ENCODE peak calls at places on chromosome 21, in seven cellular contexts. Z is GM23338, M is sigmoid colon, Y is B cell, N is fibroblast of lung, S is DND-41, H is EH. G is an unnamed sample.
A peak's percentile ranks its signal among the peaks of the same experiment; 100 is the strongest.

GRCh38 chr21:18443686-18444085 is 40.1 kb upstream of the TMPRSS15 start:
- DNase-seq in Y (peak; percentile 68), S (peak; percentile 63), N (no peak), M (no peak), H (no peak), Z (no peak), G (peak; percentile 99)

GRCh38 chr21:33286600-33287456 is 20.7 kb downstream of the IL10RB start:
- DNase-seq in S (no peak), Z (no peak), Y (no peak), N (peak; percentile 83), H (peak; percentile 82), M (no peak), G (no peak)

GRCh38 chr21:41377715-41378114 is 15.9 kb downstream of the MX2 start:
- DNase-seq in N (no peak), M (peak; percentile 46), S (no peak), Y (no peak), H (no peak), Z (peak; percentile 21), G (no peak)

GRCh38 chr21:38367646-38368045 is 110.9 kb downstream of the KCNJ15 start:
- DNase-seq in N (no peak), S (no peak), Y (no peak), Z (no peak), H (no peak), M (no peak), G (no peak)

GRCh38 chr21:15144026-15144425 is 79.2 kb upstream of the NRIP1 start:
- DNase-seq in Z (no peak), S (no peak), Y (no peak), M (no peak), N (peak; percentile 33), H (no peak), G (no peak)

GRCh38 chr21:42466700-42467612 is 29.1 kb downstream of the RSPH1 start:
- DNase-seq in S (no peak), H (peak; percentile 4), Z (peak; percentile 60), N (peak; percentile 32), Y (peak; percentile 23), M (no peak), G (peak; percentile 57)

GRCh38 chr21:36522174-36522810 is 42.4 kb upstream of the CLDN14 start:
- DNase-seq in Y (no peak), M (no peak), S (no peak), N (no peak), H (no peak), Z (no peak), G (no peak)

GRCh38 chr21:46318464-46318845 is 5.2 kb downstream of the C21orf58 start:
- DNase-seq in N (no peak), M (no peak), S (no peak), H (no peak), Y (no peak), Z (no peak), G (no peak)

GRCh38 chr21:43697758-43698643 is 20.9 kb upstream of the PDXK start:
- DNase-seq in M (no peak), S (peak; percentile 35), Z (no peak), N (peak; percentile 27), Y (no peak), H (no peak), G (peak; percentile 90)

GRCh38 chr21:38824124-38824822 is 18.5 kb downstream of the ETS2 start:
- DNase-seq in M (peak; percentile 75), S (no peak), Y (no peak), Z (no peak), N (peak; percentile 95), H (peak; percentile 70), G (no peak)

GRCh38 chr21:34092241-34092921 is 19.0 kb downstream of the MRPS6 start:
- DNase-seq in N (no peak), H (no peak), M (no peak), S (no peak), Z (peak; percentile 30), Y (no peak), G (no peak)

GRCh38 chr21:21084179-21084578 is 86.0 kb downstream of the NCAM2 start:
- DNase-seq in N (peak; percentile 27), M (no peak), Y (no peak), Z (no peak), S (no peak), H (no peak), G (no peak)

GRCh38 chr21:44647222-44647552 is 973 bp downstream of the KRTAP10-11 start:
- DNase-seq in Z (no peak), N (no peak), M (no peak), S (no peak), Y (no peak), H (no peak), G (no peak)

GRCh38 chr21:42006765-42007164 is 3.4 kb downstream of the ZBTB21 start:
- DNase-seq in Y (no peak), H (peak; percentile 15), Z (no peak), N (no peak), S (no peak), M (no peak), G (no peak)